ENCODE peak calls at places on chromosomes 5 and 9, in four cellular contexts. U, J, F and O are unnamed samples.

GRCh38 chr9:14314424-14314928 is 535 bp upstream of the NFIB start:
- DNase-seq in U (peak; percentile 78), F (peak; percentile 42), J (peak; percentile 83), O (peak; percentile 73)

GRCh38 chr5:152907488-152908245 is 502.6 kb upstream of the NMUR2 start:
- DNase-seq in F (no peak), J (no peak), U (no peak), O (no peak)

GRCh38 chr9:26904671-26905070 is 12.1 kb upstream of the CAAP1 start:
- DNase-seq in U (no peak), F (no peak), J (no peak), O (no peak)

GRCh38 chr9:12884736-12885395 is 110.0 kb downstream of the LURAP1L start:
- DNase-seq in J (no peak), F (peak; percentile 13), U (no peak), O (peak; percentile 75)

GRCh38 chr5:78644741-78645300 is 3.8 kb downstream of the LHFPL2 start:
- DNase-seq in J (no peak), U (no peak), F (no peak), O (no peak)

GRCh38 chr5:13566903-13567339 is 377.6 kb downstream of the DNAH5 start:
- DNase-seq in F (peak; percentile 41), U (no peak), J (no peak), O (no peak)

GRCh38 chr9:20256284-20256948 is 365.9 kb downstream of the MLLT3 start:
- DNase-seq in F (no peak), U (no peak), J (no peak), O (no peak)

GRCh38 chr5:146910239-146910638 is 31.7 kb upstream of the PPP2R2B start:
- DNase-seq in U (no peak), J (no peak), F (no peak), O (no peak)

GRCh38 chr9:107007981-107008380 is 145.0 kb downstream of the ZNF462 start:
- DNase-seq in J (no peak), U (no peak), F (no peak), O (no peak)